ENCODE peak calls at places on chromosomes 6 and 20, in eight cellular contexts. Z is H7; H is GM23248; B is SW480; L is ELR; S is A549; U is CD8-positive, alpha-beta memory T cell; J is HCEC 1CT. A is an unnamed sample.
A peak's percentile ranks its signal among the peaks of the same experiment; 100 is the strongest.

GRCh38 chr6:105200133-105200730 is 20.4 kb upstream of the POPDC3 start:
- DNase-seq in S (no peak), J (no peak), L (no peak), Z (no peak), U (no peak), B (no peak), H (no peak), A (no peak)

GRCh38 chr20:7889736-7890135 is 50.5 kb downstream of the HAO1 start:
- DNase-seq in J (no peak), L (no peak), H (no peak), B (no peak), Z (no peak), U (no peak), S (no peak), A (no peak)

GRCh38 chr6:10398439-10399218 is 16.2 kb downstream of the TFAP2A start:
- DNase-seq in H (no peak), S (no peak), B (no peak), J (no peak), U (no peak), Z (peak; percentile 78), L (no peak), A (no peak)

GRCh38 chr6:31354788-31355539 is 2.0 kb downstream of the HLA-B start:
- DNase-seq in J (no peak), S (no peak), Z (no peak), B (no peak), L (no peak), U (peak; percentile 10), H (no peak), A (no peak)

GRCh38 chr6:142331075-142331551 is 29.3 kb downstream of the ADGRG6 start:
- DNase-seq in H (peak; percentile 25), B (no peak), S (no peak), L (peak; percentile 50), U (peak; percentile 56), Z (no peak), J (no peak), A (no peak)

GRCh38 chr20:2713285-2713684 is 20.7 kb downstream of the EBF4 start:
- DNase-seq in S (no peak), H (no peak), Z (peak; percentile 72), L (no peak), J (peak; percentile 5), U (peak; percentile 52), B (peak; percentile 50), A (peak; percentile 23)

GRCh38 chr6:5981274-5982026 is 25.3 kb downstream of the NRN1 start:
- DNase-seq in J (no peak), H (peak; percentile 95), B (no peak), U (no peak), L (peak; percentile 49), S (no peak), Z (no peak), A (no peak)

GRCh38 chr20:63248835-63249591 is 5.2 kb downstream of the NKAIN4 start:
- DNase-seq in S (no peak), L (no peak), Z (no peak), B (peak; percentile 39), U (no peak), H (no peak), J (no peak), A (no peak)

GRCh38 chr6:16659471-16660156 is 101.6 kb downstream of the ATXN1 start:
- DNase-seq in H (peak; percentile 18), L (no peak), J (no peak), U (no peak), Z (no peak), B (no peak), S (no peak), A (no peak)

GRCh38 chr6:152096863-152097496 is 289.5 kb downstream of the ESR1 start:
- DNase-seq in U (no peak), J (peak; percentile 93), L (peak; percentile 81), H (peak; percentile 91), S (no peak), B (no peak), Z (no peak), A (no peak)

GRCh38 chr6:30670760-30671527 is 1.9 kb downstream of the DHX16 start:
- DNase-seq in U (no peak), S (no peak), L (no peak), H (peak; percentile 51), B (no peak), J (no peak), Z (peak; percentile 66), A (no peak)

GRCh38 chr6:21003780-21004541 is 469.7 kb downstream of the CDKAL1 start:
- DNase-seq in J (peak; percentile 79), Z (no peak), L (peak; percentile 82), S (peak; percentile 10), U (no peak), B (no peak), H (peak; percentile 63), A (no peak)

GRCh38 chr6:109772961-109773431 is 81.9 kb downstream of the FIG4 start:
- DNase-seq in U (no peak), H (peak; percentile 30), B (no peak), S (no peak), Z (no peak), L (peak; percentile 48), J (peak; percentile 87), A (no peak)

GRCh38 chr6:138416201-138416600 is 12.2 kb downstream of the HEBP2 start:
- DNase-seq in H (no peak), J (no peak), S (no peak), Z (no peak), L (no peak), B (no peak), U (no peak), A (no peak)

GRCh38 chr6:5275497-5275896 is 14.2 kb downstream of the FARS2 start:
- DNase-seq in U (no peak), S (no peak), J (no peak), L (peak; percentile 25), H (peak; percentile 8), B (no peak), Z (no peak), A (no peak)

GRCh38 chr6:27591660-27592059 is 118.8 kb upstream of the ZNF184 start:
- DNase-seq in U (no peak), L (peak; percentile 79), H (peak; percentile 34), S (no peak), J (peak; percentile 33), Z (no peak), B (peak; percentile 23), A (peak; percentile 86)

GRCh38 chr6:54690596-54690995 is 156.0 kb upstream of the FAM83B start:
- DNase-seq in J (no peak), B (no peak), L (no peak), U (no peak), S (no peak), H (no peak), Z (no peak), A (no peak)

GRCh38 chr6:24910850-24911712 is 24.7 kb downstream of the RIPOR2 start:
- DNase-seq in J (no peak), L (peak; percentile 22), B (peak; percentile 11), S (no peak), U (peak; percentile 57), H (peak; percentile 77), Z (peak; percentile 91), A (no peak)

GRCh38 chr6:79079425-79080130 is 1.5 kb upstream of the PHIP start:
- DNase-seq in H (peak; percentile 42), J (no peak), Z (peak; percentile 8), U (no peak), L (peak; percentile 18), B (peak; percentile 20), S (no peak), A (peak; percentile 43)

GRCh38 chr6:75220365-75220764 is 14.5 kb upstream of the COL12A1 start:
- DNase-seq in J (no peak), Z (no peak), H (peak; percentile 75), B (no peak), S (no peak), U (no peak), L (no peak), A (no peak)

GRCh38 chr6:95280690-95281273 is 296.6 kb upstream of the MANEA start:
- DNase-seq in U (no peak), J (peak; percentile 68), H (peak; percentile 59), B (peak; percentile 30), S (no peak), Z (no peak), L (peak; percentile 14), A (peak; percentile 6)

GRCh38 chr6:118804091-118804490 is 89.9 kb upstream of the ASF1A start:
- DNase-seq in U (no peak), L (peak; percentile 49), S (no peak), J (no peak), B (no peak), H (peak; percentile 33), Z (no peak), A (no peak)

GRCh38 chr6:167465497-167465896 is 140.6 kb downstream of the TTLL2 start:
- DNase-seq in Z (no peak), U (no peak), H (no peak), S (no peak), L (no peak), J (no peak), B (no peak), A (no peak)

GRCh38 chr20:37223053-37223452 is 38.6 kb downstream of the GHRH start:
- DNase-seq in S (no peak), B (no peak), H (peak; percentile 96), Z (no peak), U (no peak), L (peak; percentile 93), J (peak; percentile 92), A (peak; percentile 33)

GRCh38 chr6:138577151-138577915 is 78.0 kb upstream of the NHSL1 start:
- DNase-seq in Z (no peak), S (no peak), U (no peak), H (no peak), L (peak; percentile 29), J (no peak), B (peak; percentile 60), A (no peak)

GRCh38 chr6:124963416-124964083 is 1.3 kb downstream of the RNF217 start:
- DNase-seq in L (peak; percentile 62), Z (peak; percentile 16), H (peak; percentile 68), U (no peak), J (peak; percentile 52), B (no peak), S (no peak), A (no peak)

GRCh38 chr6:90463359-90463758 is 123.5 kb downstream of the MAP3K7 start:
- DNase-seq in U (peak; percentile 39), J (no peak), H (no peak), S (no peak), Z (no peak), L (no peak), B (no peak), A (no peak)

GRCh38 chr6:39897699-39898098 is 36.6 kb downstream of the MOCS1 start:
- DNase-seq in L (no peak), H (no peak), U (no peak), Z (peak; percentile 60), J (no peak), S (no peak), B (no peak), A (no peak)

GRCh38 chr6:146913842-146914562 is 290.2 kb upstream of the STXBP5 start:
- DNase-seq in U (no peak), H (peak; percentile 97), J (peak; percentile 97), S (peak; percentile 52), Z (peak; percentile 28), B (peak; percentile 53), L (peak; percentile 99), A (peak; percentile 82)

GRCh38 chr20:62064788-62065668 is 653 bp downstream of the TAF4 start:
- DNase-seq in B (peak; percentile 49), L (peak; percentile 45), U (no peak), Z (peak; percentile 84), S (no peak), H (peak; percentile 59), J (peak; percentile 9), A (peak; percentile 23)

GRCh38 chr6:163826668-163827067 is 412.1 kb downstream of the QKI start:
- DNase-seq in Z (peak; percentile 2), B (no peak), U (no peak), S (no peak), J (no peak), H (no peak), L (no peak), A (no peak)

GRCh38 chr6:123640567-123641187 is 3.9 kb upstream of the TRDN start:
- DNase-seq in S (no peak), Z (no peak), U (no peak), H (no peak), J (no peak), L (peak; percentile 28), B (no peak), A (no peak)

GRCh38 chr20:62525014-62525413 is 49.2 kb upstream of the GATA5 start:
- DNase-seq in B (no peak), Z (peak; percentile 80), J (no peak), S (no peak), U (no peak), L (no peak), H (no peak), A (no peak)

GRCh38 chr6:29850011-29850553 is 22.5 kb downstream of the HLA-G start:
- DNase-seq in B (no peak), S (no peak), J (no peak), Z (peak; percentile 65), H (peak; percentile 42), L (peak; percentile 6), U (no peak), A (peak; percentile 57)